ENCODE peak calls at places on chromosome 14, in five cellular contexts. C is K562, D is HepG2, A is GM12891, V is H1. L is an unnamed sample.

GRCh38 chr14:68372363-68372762 is 420.5 kb downstream of the ZFP36L1 start:
- DNase-seq in C (no peak), D (no peak), A (no peak), V (no peak), L (no peak)

GRCh38 chr14:38207342-38207741 is 362 bp upstream of the SSTR1 start:
- DNase-seq in C (no peak), D (no peak), A (no peak), V (no peak), L (no peak)

GRCh38 chr14:88895116-88895515 is 70.7 kb downstream of the TTC8 start:
- DNase-seq in C (no peak), D (no peak), A (no peak), V (no peak), L (no peak)

GRCh38 chr14:41362134-41362533 is 244.5 kb upstream of the LRFN5 start:
- DNase-seq in C (no peak), D (no peak), A (no peak), V (no peak), L (no peak)

GRCh38 chr14:104887623-104888488 is 22.8 kb downstream of the CEP170B start:
- DNase-seq in C (no peak), D (no peak), A (no peak), V (no peak), L (no peak)

GRCh38 chr14:99508896-99509629 is 27.9 kb downstream of the CCNK start:
- DNase-seq in C (no peak), D (no peak), A (no peak), V (no peak), L (no peak)

GRCh38 chr14:84025258-84026012 is 1504.5 kb upstream of the FLRT2 start:
- DNase-seq in C (no peak), D (no peak), A (no peak), V (no peak), L (no peak)

GRCh38 chr14:100261621-100262020 is 22.7 kb downstream of the YY1 start:
- DNase-seq in C (no peak), D (no peak), A (no peak), V (no peak), L (no peak)

GRCh38 chr14:64841121-64841611 is 38.5 kb downstream of the SPTB start:
- DNase-seq in C (peak), D (peak), A (no peak), V (peak), L (no peak)

GRCh38 chr14:72518809-72519377 is 375.0 kb downstream of the DPF3 start:
- DNase-seq in C (no peak), D (no peak), A (peak), V (no peak), L (no peak)

GRCh38 chr14:59484611-59485174 is 376 bp downstream of the JKAMP start:
- DNase-seq in C (no peak), D (no peak), A (peak), V (no peak), L (no peak)

GRCh38 chr14:35257809-35258208 is 34.4 kb upstream of the PSMA6 start:
- DNase-seq in C (no peak), D (no peak), A (no peak), V (no peak), L (no peak)

GRCh38 chr14:55129086-55129427 is at the start of gene LGALS3:
- DNase-seq in C (peak), D (no peak), A (peak), V (no peak), L (peak)

GRCh38 chr14:104105071-104105821 is 19.7 kb downstream of the ASPG start:
- DNase-seq in C (no peak), D (no peak), A (no peak), V (no peak), L (no peak)

GRCh38 chr14:85752179-85752578 is 222.2 kb downstream of the FLRT2 start:
- DNase-seq in C (no peak), D (no peak), A (no peak), V (no peak), L (no peak)

GRCh38 chr14:57182760-57183503 is 85.8 kb downstream of the EXOC5 start:
- DNase-seq in C (no peak), D (peak), A (no peak), V (no peak), L (no peak)

GRCh38 chr14:61934385-61934784 is 172.2 kb downstream of the SNAPC1 start:
- DNase-seq in C (no peak), D (no peak), A (no peak), V (no peak), L (no peak)

GRCh38 chr14:91413547-91414474 is 3.8 kb downstream of the CCDC88C start:
- DNase-seq in C (no peak), D (no peak), A (no peak), V (peak), L (no peak)
- TF ChIP-seq TAF1 in C (no peak), D (no peak), A (no peak), V (peak), L (no peak)

GRCh38 chr14:92511472-92512247 is 1.9 kb upstream of the RIN3 start:
- DNase-seq in C (no peak), D (no peak), A (no peak), V (no peak), L (no peak)
- TF ChIP-seq TAF1 in C (no peak), D (no peak), A (no peak), V (no peak), L (no peak)

GRCh38 chr14:76112889-76113611 is 38.7 kb upstream of the GPATCH2L start:
- DNase-seq in C (no peak), D (no peak), A (no peak), V (no peak), L (no peak)

GRCh38 chr14:76104802-76105355 is 46.8 kb upstream of the GPATCH2L start:
- DNase-seq in C (no peak), D (no peak), A (no peak), V (no peak), L (no peak)

GRCh38 chr14:76113691-76114090 is 38.0 kb upstream of the GPATCH2L start:
- DNase-seq in C (no peak), D (no peak), A (no peak), V (no peak), L (no peak)

GRCh38 chr14:76106188-76106587 is 45.5 kb upstream of the GPATCH2L start:
- DNase-seq in C (no peak), D (no peak), A (no peak), V (no peak), L (no peak)

DNA sequence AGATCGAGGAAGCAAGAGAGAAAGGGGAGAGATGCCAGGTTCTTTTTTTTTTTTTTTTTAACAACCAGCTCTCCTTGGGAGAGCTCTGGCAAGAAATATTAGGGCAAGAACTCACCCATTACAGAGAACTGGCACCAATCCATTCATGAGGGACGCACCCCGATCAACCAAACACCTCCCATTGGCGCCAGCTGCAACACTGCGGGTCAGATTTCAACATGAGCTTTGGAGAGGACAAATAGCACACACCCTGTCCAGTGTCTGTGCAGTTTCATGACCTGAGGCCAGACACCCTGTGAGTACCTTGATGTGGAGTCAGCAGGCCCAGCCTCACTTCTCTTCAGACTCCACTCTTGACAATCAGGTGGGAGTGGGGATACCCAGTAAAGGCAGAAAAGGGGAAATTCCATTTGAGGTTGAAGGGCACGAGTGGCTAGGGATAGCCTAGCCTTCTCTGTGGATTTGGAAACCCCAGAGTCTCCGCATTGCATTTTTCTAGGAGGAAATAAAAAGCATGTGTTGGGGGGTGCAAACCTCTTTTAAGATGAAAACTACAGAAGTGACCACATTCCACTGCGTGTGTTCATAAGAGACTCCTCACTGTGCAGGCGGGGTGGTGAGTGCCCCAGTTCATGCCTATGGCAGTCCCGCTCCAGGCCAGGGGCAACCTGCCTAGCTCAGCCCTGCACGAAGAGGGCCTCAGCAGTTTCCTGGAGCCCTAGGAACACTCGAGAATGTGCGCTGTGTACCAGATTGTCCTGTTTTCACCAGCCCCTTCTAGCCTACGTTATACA is 42.4 kb upstream of the GPATCH2L start:
- DNase-seq in C (no peak), D (no peak), A (no peak), V (no peak), L (no peak)
- TF ChIP-seq TAF1 in C (no peak), D (no peak), A (no peak), V (no peak), L (no peak)

DNA sequence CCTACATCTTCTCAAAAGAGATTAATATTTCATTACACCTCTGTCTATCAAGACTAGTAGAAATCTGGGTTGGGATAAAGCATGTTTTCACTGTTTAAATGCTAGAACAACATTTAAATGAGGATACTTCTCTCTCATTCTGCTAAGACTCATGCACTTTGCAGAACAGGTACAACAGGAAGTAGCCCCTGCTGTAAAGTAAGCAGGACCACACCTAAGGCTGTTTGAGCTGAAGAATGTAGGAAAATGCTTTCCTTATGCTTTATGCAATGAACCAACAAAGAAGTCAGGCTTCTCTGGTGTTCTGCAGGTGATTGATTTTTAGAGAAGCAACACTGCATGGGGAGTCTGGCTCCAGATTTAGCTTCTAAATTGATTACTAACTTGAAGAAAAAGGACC is 89.5 kb downstream of the PAX9 start:
- DNase-seq in C (no peak), D (no peak), A (no peak), V (no peak), L (no peak)
- TF ChIP-seq TAF1 in C (no peak), D (no peak), A (no peak), V (no peak), L (no peak)

DNA sequence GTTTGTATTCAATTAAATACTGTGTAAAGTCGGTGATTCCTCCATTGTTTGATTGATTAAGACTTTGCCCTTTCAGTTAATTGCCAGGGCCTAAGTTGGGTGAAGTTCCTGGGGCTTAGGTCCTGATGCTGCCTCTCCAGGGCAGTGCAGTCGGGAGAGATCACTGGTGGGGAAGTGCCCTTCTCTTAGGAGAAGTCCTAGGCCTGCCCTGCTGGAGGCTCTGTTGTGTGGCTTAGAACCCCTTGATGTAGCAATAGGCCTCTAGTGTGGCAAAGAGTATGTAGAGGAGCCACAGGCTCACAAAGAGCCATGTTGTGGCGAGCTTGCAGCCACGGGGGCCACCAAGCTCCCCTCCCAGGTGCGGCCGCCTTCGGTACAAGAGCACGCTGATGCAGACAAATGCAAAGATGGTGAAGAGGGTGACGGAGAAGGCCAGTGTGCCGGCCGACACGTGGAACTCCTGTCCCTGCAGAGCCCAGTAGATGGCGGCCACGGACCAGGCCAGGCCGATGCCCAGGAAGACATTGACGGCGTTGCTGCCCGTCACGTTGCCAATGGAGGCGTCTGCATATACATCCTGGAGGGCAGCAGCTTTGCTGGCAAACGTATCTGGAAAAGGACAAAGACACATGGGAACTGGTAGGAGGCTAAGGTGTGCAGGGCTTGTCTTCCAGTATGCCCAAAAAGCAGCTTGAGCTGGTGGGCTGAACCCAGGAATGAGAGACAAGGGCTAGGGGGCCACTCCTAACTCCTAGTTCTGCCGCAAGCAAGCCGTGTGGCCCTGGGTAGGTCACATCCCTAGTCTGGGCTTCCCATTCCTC is 142.8 kb downstream of the SLC8A3 start:
- DNase-seq in C (peak), D (peak), A (no peak), V (peak), L (no peak)
- TF ChIP-seq TAF1 in C (no peak), D (peak), A (no peak), V (no peak), L (no peak)

DNA sequence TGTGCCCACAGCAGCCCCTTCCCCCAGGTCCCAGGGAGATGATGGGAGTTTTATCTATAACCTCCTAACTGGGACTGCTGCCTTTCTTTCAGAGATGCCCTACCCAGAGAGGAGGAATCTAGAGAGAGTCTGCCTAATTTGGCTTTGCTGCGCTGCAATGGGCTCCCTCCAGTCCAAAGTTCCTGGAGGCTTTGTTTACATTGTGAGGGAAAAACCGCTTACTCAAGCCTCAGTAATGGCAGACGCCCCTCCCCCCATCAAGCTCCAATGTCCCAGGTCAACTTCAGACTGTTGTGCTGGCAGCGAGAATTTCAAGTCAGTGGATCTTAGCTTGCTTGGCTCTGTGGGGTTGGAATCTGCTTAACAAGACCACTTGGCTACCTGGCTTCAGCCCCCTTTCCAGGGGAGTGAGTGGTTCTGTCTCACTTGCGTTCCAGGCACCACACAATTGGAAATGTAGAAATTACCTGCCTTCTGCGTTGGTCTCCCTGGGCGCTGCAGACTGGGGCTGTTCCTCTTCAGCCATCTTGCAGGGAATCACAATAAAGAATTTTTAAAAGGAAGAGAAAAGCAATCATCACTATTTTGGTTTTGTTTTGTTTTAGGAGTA is 262.5 kb downstream of the FOXG1 start:
- DNase-seq in C (no peak), D (peak), A (no peak), V (peak), L (no peak)
- TF ChIP-seq TAF1 in C (no peak), D (peak), A (no peak), V (no peak), L (no peak)